ENCODE peak calls at places on chromosomes 16 and 17, in seven cellular contexts. One of them, this sample, is unnamed.

GRCh38 chr16:47310792-47311211 is 150.1 kb downstream of the ITFG1 start:
- DNase-seq in astrocyte of the spinal cord: no peak
- DNase-seq in GM23338: no peak
- DNase-seq in ascending aorta: no peak
- DNase-seq in cardiac muscle cell: no peak
- DNase-seq in ovary: no peak
- DNase-seq in left lung: no peak
- DNase-seq in this sample: no peak

GRCh38 chr17:8692916-8693315 is 51.7 kb downstream of the CCDC42 start:
- DNase-seq in astrocyte of the spinal cord: no peak
- DNase-seq in GM23338: no peak
- DNase-seq in ascending aorta: no peak
- DNase-seq in cardiac muscle cell: peak
- DNase-seq in ovary: no peak
- DNase-seq in left lung: no peak
- DNase-seq in this sample: no peak

GRCh38 chr17:32627233-32628008 is 140.6 kb downstream of the CDK5R1 start:
- DNase-seq in astrocyte of the spinal cord: peak
- DNase-seq in GM23338: peak
- DNase-seq in ascending aorta: no peak
- DNase-seq in cardiac muscle cell: peak
- DNase-seq in ovary: peak
- DNase-seq in left lung: no peak
- DNase-seq in this sample: peak

GRCh38 chr16:76278086-76278485 is 885 bp downstream of the CNTNAP4 start:
- DNase-seq in astrocyte of the spinal cord: no peak
- DNase-seq in GM23338: no peak
- DNase-seq in ascending aorta: no peak
- DNase-seq in cardiac muscle cell: no peak
- DNase-seq in ovary: no peak
- DNase-seq in left lung: no peak
- DNase-seq in this sample: no peak

GRCh38 chr17:28725660-28726395 is at the start of gene TLCD1:
- DNase-seq in astrocyte of the spinal cord: peak
- DNase-seq in GM23338: peak
- DNase-seq in ascending aorta: no peak
- DNase-seq in cardiac muscle cell: peak
- DNase-seq in ovary: peak
- DNase-seq in left lung: peak
- DNase-seq in this sample: peak

GRCh38 chr16:69936252-69936651 is 14.9 kb upstream of the CLEC18A start:
- DNase-seq in astrocyte of the spinal cord: no peak
- DNase-seq in GM23338: no peak
- DNase-seq in ascending aorta: no peak
- DNase-seq in cardiac muscle cell: no peak
- DNase-seq in ovary: no peak
- DNase-seq in left lung: no peak
- DNase-seq in this sample: no peak

GRCh38 chr17:48352630-48353029 is 77.4 kb downstream of the SKAP1 start:
- DNase-seq in astrocyte of the spinal cord: no peak
- DNase-seq in GM23338: no peak
- DNase-seq in ascending aorta: no peak
- DNase-seq in cardiac muscle cell: no peak
- DNase-seq in ovary: no peak
- DNase-seq in left lung: no peak
- DNase-seq in this sample: peak

GRCh38 chr17:63946440-63947363 is 14.6 kb upstream of the CD79B start:
- DNase-seq in astrocyte of the spinal cord: peak
- DNase-seq in GM23338: peak
- DNase-seq in ascending aorta: no peak
- DNase-seq in cardiac muscle cell: peak
- DNase-seq in ovary: peak
- DNase-seq in left lung: peak
- DNase-seq in this sample: peak

GRCh38 chr17:10757067-10757466 is 27.2 kb upstream of the TMEM220 start:
- DNase-seq in astrocyte of the spinal cord: no peak
- DNase-seq in GM23338: no peak
- DNase-seq in ascending aorta: no peak
- DNase-seq in cardiac muscle cell: no peak
- DNase-seq in ovary: no peak
- DNase-seq in left lung: no peak
- DNase-seq in this sample: no peak

GRCh38 chr17:55672585-55673501 is 49.8 kb downstream of the TMEM100 start:
- DNase-seq in astrocyte of the spinal cord: no peak
- DNase-seq in GM23338: no peak
- DNase-seq in ascending aorta: no peak
- DNase-seq in cardiac muscle cell: peak
- DNase-seq in ovary: peak
- DNase-seq in left lung: no peak
- DNase-seq in this sample: peak

GRCh38 chr16:57918994-57919393 is 51.9 kb downstream of the CNGB1 start:
- DNase-seq in astrocyte of the spinal cord: no peak
- DNase-seq in GM23338: no peak
- DNase-seq in ascending aorta: no peak
- DNase-seq in cardiac muscle cell: no peak
- DNase-seq in ovary: no peak
- DNase-seq in left lung: no peak
- DNase-seq in this sample: no peak

GRCh38 chr16:57915811-57916479 is 55.0 kb downstream of the CNGB1 start:
- DNase-seq in astrocyte of the spinal cord: no peak
- DNase-seq in GM23338: no peak
- DNase-seq in ascending aorta: no peak
- DNase-seq in cardiac muscle cell: no peak
- DNase-seq in ovary: no peak
- DNase-seq in left lung: no peak
- DNase-seq in this sample: no peak

GRCh38 chr16:57915267-57915666 is 55.7 kb downstream of the CNGB1 start:
- DNase-seq in astrocyte of the spinal cord: no peak
- DNase-seq in GM23338: no peak
- DNase-seq in ascending aorta: no peak
- DNase-seq in cardiac muscle cell: no peak
- DNase-seq in ovary: no peak
- DNase-seq in left lung: no peak
- DNase-seq in this sample: no peak

GRCh38 chr16:57918444-57918843 is 52.5 kb downstream of the CNGB1 start:
- DNase-seq in astrocyte of the spinal cord: no peak
- DNase-seq in GM23338: no peak
- DNase-seq in ascending aorta: no peak
- DNase-seq in cardiac muscle cell: no peak
- DNase-seq in ovary: no peak
- DNase-seq in left lung: no peak
- DNase-seq in this sample: no peak

DNA sequence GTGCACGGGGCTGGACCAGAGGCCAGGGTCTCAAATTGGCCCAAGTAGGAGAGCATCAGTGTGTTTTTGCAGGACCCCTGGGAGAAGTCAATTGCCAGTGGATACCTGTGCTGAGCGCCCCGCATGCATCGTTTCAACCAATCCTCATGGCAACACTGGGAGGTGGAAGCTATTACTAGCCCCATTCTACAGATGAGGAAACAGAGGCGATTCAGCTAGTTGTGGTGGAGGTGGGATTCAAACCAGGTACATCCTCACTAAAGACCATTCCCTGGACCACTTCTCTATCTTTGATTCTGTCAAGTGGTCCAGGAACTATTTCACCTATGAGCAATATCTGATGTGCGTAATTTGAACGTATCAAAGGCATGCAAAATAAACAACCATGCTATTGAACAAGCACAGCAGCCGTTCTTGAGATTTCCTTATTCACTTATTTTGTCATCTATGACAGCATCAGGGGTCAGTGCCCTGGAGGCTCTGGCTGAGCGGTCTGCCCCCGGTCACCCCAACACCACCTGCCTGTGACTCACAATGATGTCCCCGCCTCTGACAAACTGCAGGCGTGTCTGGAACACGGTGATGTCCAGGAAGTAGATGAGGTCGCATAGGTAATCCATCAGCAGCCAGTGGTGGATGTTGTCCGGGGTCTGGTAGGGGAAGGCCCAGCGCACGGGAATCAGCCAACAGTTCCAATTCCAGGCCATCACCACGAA is 54.0 kb downstream of the CNGB1 start:
- DNase-seq in astrocyte of the spinal cord: no peak
- DNase-seq in GM23338: no peak
- DNase-seq in ascending aorta: no peak
- DNase-seq in cardiac muscle cell: no peak
- DNase-seq in ovary: no peak
- DNase-seq in left lung: no peak
- DNase-seq in this sample: no peak
- TF ChIP-seq CTCF in astrocyte of the spinal cord: no peak
- TF ChIP-seq CTCF in GM23338: no peak
- TF ChIP-seq CTCF in ascending aorta: no peak
- TF ChIP-seq CTCF in cardiac muscle cell: no peak
- TF ChIP-seq CTCF in ovary: no peak
- TF ChIP-seq CTCF in left lung: no peak
- TF ChIP-seq CTCF in this sample: no peak

DNA sequence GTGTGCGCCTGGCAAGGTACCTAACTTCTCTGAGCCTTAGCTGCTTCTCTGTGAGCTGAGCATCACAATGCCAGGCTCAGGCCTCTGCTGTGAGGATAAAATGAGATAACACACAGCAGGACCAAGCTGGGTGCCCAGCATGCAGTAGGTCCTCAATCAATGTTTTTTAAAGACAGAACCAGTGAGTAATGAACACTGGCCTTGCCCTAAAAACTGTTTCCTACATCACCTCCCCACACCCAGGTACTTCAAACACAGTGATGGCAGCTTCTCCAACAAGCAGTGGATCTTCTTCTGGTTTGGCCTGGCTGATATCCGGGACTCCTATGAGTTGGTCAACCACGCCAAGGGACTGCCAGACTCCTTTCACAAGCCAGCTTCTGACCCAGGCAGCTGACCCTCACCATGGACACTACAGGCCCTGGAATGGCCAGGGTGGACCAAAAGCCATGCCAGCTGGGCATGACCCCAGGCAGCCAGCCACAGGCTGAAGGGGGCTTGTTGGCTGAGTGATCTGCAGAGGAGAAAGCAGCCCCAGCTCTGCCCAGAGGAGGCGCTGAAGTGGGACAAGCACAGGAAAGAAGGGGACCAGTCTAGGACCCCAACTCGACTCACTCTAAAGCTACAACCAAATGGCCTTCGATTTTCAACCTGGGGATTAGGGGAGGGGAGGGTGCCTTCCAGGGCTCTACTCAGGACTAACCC is 3.9 kb downstream of the NAGS start:
- DNase-seq in astrocyte of the spinal cord: no peak
- DNase-seq in GM23338: peak
- DNase-seq in ascending aorta: no peak
- DNase-seq in cardiac muscle cell: no peak
- DNase-seq in ovary: no peak
- DNase-seq in left lung: no peak
- DNase-seq in this sample: no peak
- H3K4me3 ChIP-seq in astrocyte of the spinal cord: peak
- H3K4me3 ChIP-seq in GM23338: peak
- H3K4me3 ChIP-seq in ascending aorta: peak
- H3K4me3 ChIP-seq in cardiac muscle cell: peak
- H3K4me3 ChIP-seq in ovary: no peak
- H3K4me3 ChIP-seq in left lung: no peak
- H3K4me3 ChIP-seq in this sample: peak

GRCh38 chr17:69335018-69335417 is 8.1 kb upstream of the ABCA5 start:
- DNase-seq in astrocyte of the spinal cord: peak
- DNase-seq in GM23338: peak
- DNase-seq in ascending aorta: no peak
- DNase-seq in cardiac muscle cell: peak
- DNase-seq in ovary: no peak
- DNase-seq in left lung: no peak
- DNase-seq in this sample: peak
- TF ChIP-seq CTCF in astrocyte of the spinal cord: peak
- TF ChIP-seq CTCF in GM23338: peak
- TF ChIP-seq CTCF in ascending aorta: peak
- TF ChIP-seq CTCF in cardiac muscle cell: peak
- TF ChIP-seq CTCF in ovary: no peak
- TF ChIP-seq CTCF in left lung: peak
- TF ChIP-seq CTCF in this sample: peak

DNA sequence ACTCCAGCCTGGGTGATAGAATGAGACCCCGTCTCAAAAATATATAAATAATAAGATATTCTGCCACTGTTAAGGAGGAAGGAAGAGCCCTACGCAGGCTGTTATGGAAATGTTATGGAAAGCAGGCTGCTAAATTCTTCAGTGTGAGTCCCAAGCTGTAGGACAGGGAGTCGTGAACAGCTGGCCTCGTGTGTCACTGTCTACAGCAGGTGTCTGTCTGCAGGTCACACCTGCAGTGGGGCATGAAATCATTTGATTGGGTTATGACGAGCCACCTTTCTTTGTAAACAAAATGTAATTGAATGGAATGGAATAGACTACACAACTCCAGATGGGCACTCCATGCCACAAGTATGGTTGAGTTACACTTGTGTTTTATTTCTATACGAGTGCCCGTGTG is 15.6 kb upstream of the LITAF start:
- DNase-seq in astrocyte of the spinal cord: no peak
- DNase-seq in GM23338: no peak
- DNase-seq in ascending aorta: no peak
- DNase-seq in cardiac muscle cell: no peak
- DNase-seq in ovary: no peak
- DNase-seq in left lung: no peak
- DNase-seq in this sample: no peak
- H3K4me3 ChIP-seq in astrocyte of the spinal cord: no peak
- H3K4me3 ChIP-seq in GM23338: no peak
- H3K4me3 ChIP-seq in ascending aorta: no peak
- H3K4me3 ChIP-seq in cardiac muscle cell: no peak
- H3K4me3 ChIP-seq in ovary: no peak
- H3K4me3 ChIP-seq in left lung: no peak
- H3K4me3 ChIP-seq in this sample: no peak

DNA sequence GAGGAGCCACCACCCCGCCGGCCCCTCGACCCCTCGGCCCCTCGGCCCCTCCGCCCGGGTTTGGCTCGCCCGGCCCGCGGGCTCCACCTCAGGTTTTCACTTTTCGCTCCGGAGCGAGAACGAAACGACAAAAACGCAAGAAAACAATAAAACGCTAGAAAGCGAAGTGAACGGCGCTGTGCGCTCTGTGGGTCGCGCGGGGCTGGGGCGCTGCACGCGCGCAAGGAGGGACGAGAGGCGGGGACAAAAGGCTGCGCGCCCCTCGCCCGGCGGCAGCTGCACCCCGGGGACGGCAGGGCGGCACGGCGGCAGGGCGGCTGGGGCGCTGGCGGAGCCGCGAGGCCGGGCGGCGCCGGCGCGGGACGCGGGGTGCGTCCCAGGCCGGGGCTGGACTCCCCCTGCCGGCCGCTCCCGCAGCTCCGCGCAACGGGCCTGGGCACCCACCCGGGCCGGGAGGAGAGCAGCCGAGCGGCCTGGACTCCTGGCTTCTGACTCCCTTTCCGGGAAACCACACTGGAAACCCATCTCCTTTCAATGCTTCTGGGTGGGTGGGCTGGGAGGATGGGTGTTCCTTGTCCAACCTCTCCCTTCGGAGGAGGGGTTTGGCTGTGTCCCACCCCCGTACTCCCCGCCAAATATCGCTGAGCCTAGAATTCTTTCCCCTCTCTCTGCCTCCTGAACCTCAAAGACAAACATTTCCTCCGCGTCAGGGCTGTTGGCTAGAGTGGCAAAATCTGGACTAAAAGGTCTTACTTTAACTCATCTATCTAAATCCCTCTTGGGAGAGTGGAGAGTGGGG is 9.9 kb downstream of the TBX2 start:
- DNase-seq in astrocyte of the spinal cord: no peak
- DNase-seq in GM23338: peak
- DNase-seq in ascending aorta: peak
- DNase-seq in cardiac muscle cell: peak
- DNase-seq in ovary: peak
- DNase-seq in left lung: peak
- DNase-seq in this sample: peak
- TF ChIP-seq CTCF in astrocyte of the spinal cord: peak
- TF ChIP-seq CTCF in GM23338: peak
- TF ChIP-seq CTCF in ascending aorta: peak
- TF ChIP-seq CTCF in cardiac muscle cell: peak
- TF ChIP-seq CTCF in ovary: peak
- TF ChIP-seq CTCF in left lung: peak
- TF ChIP-seq CTCF in this sample: peak

GRCh38 chr17:42529054-42529453 is 7.0 kb upstream of the NAGLU start:
- DNase-seq in astrocyte of the spinal cord: no peak
- DNase-seq in GM23338: no peak
- DNase-seq in ascending aorta: no peak
- DNase-seq in cardiac muscle cell: no peak
- DNase-seq in ovary: no peak
- DNase-seq in left lung: no peak
- DNase-seq in this sample: no peak
- H3K4me3 ChIP-seq in astrocyte of the spinal cord: no peak
- H3K4me3 ChIP-seq in GM23338: no peak
- H3K4me3 ChIP-seq in ascending aorta: no peak
- H3K4me3 ChIP-seq in cardiac muscle cell: no peak
- H3K4me3 ChIP-seq in ovary: no peak
- H3K4me3 ChIP-seq in left lung: no peak
- H3K4me3 ChIP-seq in this sample: no peak